ENCODE peak calls at places on chromosomes 11 and 22, in six cellular contexts. K, B, Q, O, W and G are unnamed samples.

GRCh38 chr11:125402436-125402835 is 93.6 kb downstream of the FEZ1 start:
- DNase-seq in K (no peak), B (peak; percentile 19), Q (peak; percentile 73), O (no peak), W (no peak), G (no peak)

GRCh38 chr11:67032830-67033555 is 10.1 kb downstream of the SYT12 start:
- DNase-seq in K (no peak), B (peak; percentile 26), Q (peak; percentile 94), O (no peak), W (no peak), G (no peak)

GRCh38 chr22:49517211-49517610 is 310.5 kb downstream of the BRD1 start:
- DNase-seq in K (no peak), B (no peak), Q (no peak), O (no peak), W (no peak), G (no peak)

GRCh38 chr11:15434529-15434928 is 319.8 kb downstream of the INSC start:
- DNase-seq in K (no peak), B (no peak), Q (no peak), O (no peak), W (no peak), G (no peak)

GRCh38 chr22:24327827-24328226 is 57.2 kb downstream of the SPECC1L start:
- DNase-seq in K (peak; percentile 20), B (no peak), Q (no peak), O (no peak), W (no peak), G (no peak)

GRCh38 chr11:126112547-126112946 is 49.9 kb upstream of the CDON start:
- DNase-seq in K (no peak), B (no peak), Q (no peak), O (no peak), W (no peak), G (no peak)

GRCh38 chr11:105935791-105936190 is 86.2 kb downstream of the MSANTD4 start:
- DNase-seq in K (peak; percentile 21), B (peak; percentile 78), Q (peak; percentile 69), O (no peak), W (peak; percentile 5), G (no peak)

GRCh38 chr22:25402501-25403283 is 161.8 kb upstream of the GRK3 start:
- DNase-seq in K (no peak), B (no peak), Q (peak; percentile 74), O (no peak), W (no peak), G (no peak)

GRCh38 chr11:84671325-84672019 is 955.7 kb downstream of the DLG2 start:
- DNase-seq in K (no peak), B (no peak), Q (no peak), O (no peak), W (no peak), G (no peak)

GRCh38 chr11:63567044-63567840 is 4.1 kb upstream of the PLAAT2 start:
- DNase-seq in K (peak; percentile 49), B (peak; percentile 41), Q (peak; percentile 94), O (peak; percentile 67), W (no peak), G (peak; percentile 85)

GRCh38 chr22:37079668-37080171 is 28.2 kb downstream of the KCTD17 start:
- DNase-seq in K (no peak), B (peak; percentile 55), Q (peak; percentile 62), O (no peak), W (no peak), G (no peak)

GRCh38 chr11:108929241-108929640 is 264.4 kb downstream of the DDX10 start:
- DNase-seq in K (no peak), B (peak; percentile 82), Q (peak; percentile 98), O (no peak), W (no peak), G (no peak)

GRCh38 chr11:2538951-2539735 is 94.3 kb downstream of the KCNQ1 start:
- DNase-seq in K (no peak), B (no peak), Q (no peak), O (no peak), W (no peak), G (no peak)

GRCh38 chr22:33166206-33166605 is 108.0 kb upstream of the SYN3 start:
- DNase-seq in K (peak; percentile 62), B (no peak), Q (no peak), O (no peak), W (no peak), G (peak; percentile 55)

GRCh38 chr11:84909740-84910139 is 717.4 kb downstream of the DLG2 start:
- DNase-seq in K (peak; percentile 45), B (no peak), Q (no peak), O (no peak), W (peak; percentile 41), G (no peak)

GRCh38 chr11:18392434-18393321 is 1.7 kb upstream of the LDHA start:
- DNase-seq in K (peak; percentile 12), B (no peak), Q (peak; percentile 14), O (no peak), W (no peak), G (no peak)

GRCh38 chr11:43573233-43573632 is 107.3 kb upstream of the HSD17B12 start:
- DNase-seq in K (peak; percentile 82), B (no peak), Q (no peak), O (peak; percentile 45), W (peak; percentile 79), G (peak; percentile 51)

GRCh38 chr11:109421981-109422590 is at the start of gene C11orf87:
- DNase-seq in K (peak; percentile 77), B (no peak), Q (peak; percentile 35), O (no peak), W (peak; percentile 78), G (no peak)

GRCh38 chr22:30191049-30191701 is 55.4 kb downstream of the LIF start:
- DNase-seq in K (no peak), B (no peak), Q (peak; percentile 69), O (no peak), W (no peak), G (no peak)

GRCh38 chr11:99884750-99885149 is 802.3 kb upstream of the ARHGAP42 start:
- DNase-seq in K (peak; percentile 25), B (no peak), Q (no peak), O (no peak), W (no peak), G (no peak)

GRCh38 chr11:73314121-73314948 is 6.3 kb downstream of the ARHGEF17 start:
- DNase-seq in K (peak; percentile 50), B (no peak), Q (peak; percentile 80), O (peak; percentile 59), W (peak; percentile 47), G (peak; percentile 29)

GRCh38 chr11:55624531-55624930 is 10.4 kb upstream of the OR4P4 start:
- DNase-seq in K (no peak), B (no peak), Q (no peak), O (no peak), W (no peak), G (no peak)

GRCh38 chr22:46082633-46083032 is 67.7 kb upstream of the PPARA start:
- DNase-seq in K (no peak), B (no peak), Q (no peak), O (no peak), W (no peak), G (no peak)

GRCh38 chr11:57940044-57940781 is 83.5 kb upstream of the OR9Q1 start:
- DNase-seq in K (no peak), B (no peak), Q (no peak), O (no peak), W (no peak), G (no peak)

GRCh38 chr11:133157180-133157579 is 375.1 kb downstream of the OPCML start:
- DNase-seq in K (peak; percentile 80), B (no peak), Q (no peak), O (no peak), W (peak; percentile 68), G (no peak)

DNA sequence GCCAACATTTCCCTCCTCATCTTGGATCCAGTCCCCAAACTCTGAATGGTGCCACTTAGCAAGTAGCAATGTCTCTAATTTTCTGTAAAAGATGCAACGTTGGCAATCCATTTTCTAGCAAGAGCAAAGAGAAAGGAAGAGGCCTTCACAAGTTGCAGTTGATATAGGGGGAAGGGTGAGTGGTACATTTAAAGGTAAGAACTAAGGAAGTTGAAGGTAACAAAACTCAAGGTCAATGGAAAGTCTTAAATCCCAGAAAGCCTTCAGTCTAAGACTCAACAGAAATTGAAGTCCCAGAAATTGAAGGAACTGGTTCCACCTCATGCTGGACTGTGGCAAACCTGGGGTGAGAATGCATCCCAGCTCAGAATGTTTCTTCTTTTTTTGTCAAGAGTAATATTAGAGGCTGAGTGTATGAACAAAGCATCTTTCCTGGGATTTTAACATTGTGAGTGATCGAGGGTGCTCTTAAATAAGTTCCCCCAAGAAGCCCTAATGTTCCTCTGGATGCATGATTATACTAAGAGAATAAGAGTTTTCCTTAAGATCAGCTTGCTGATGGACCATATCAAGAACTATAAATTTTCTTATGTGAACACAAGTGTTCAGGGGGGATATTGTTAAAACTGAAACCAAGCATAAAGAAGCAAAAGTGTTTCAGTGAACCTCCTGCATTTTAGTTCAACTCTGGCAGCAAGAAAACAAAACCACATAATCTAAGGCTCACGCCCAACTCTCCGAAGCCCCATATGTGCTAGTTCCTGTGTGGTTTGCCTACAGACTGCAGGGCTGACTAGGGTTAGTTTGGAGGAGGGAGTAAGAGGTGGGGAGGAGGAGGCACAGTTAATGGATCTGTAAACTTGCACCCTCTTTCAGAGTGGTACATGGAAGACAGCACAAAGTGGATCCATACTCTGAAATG is at the start of gene GRAP2:
- DNase-seq in K (no peak), B (no peak), Q (no peak), O (no peak), W (no peak), G (peak; percentile 30)
- H3K4me3 ChIP-seq in K (no peak within 1 kb of the TSS), B (no peak within 1 kb of the TSS), Q (no peak within 1 kb of the TSS), O (peak within 1 kb of the TSS; percentile 32), W (no peak within 1 kb of the TSS), G (peak within 1 kb of the TSS; percentile 1)

DNA sequence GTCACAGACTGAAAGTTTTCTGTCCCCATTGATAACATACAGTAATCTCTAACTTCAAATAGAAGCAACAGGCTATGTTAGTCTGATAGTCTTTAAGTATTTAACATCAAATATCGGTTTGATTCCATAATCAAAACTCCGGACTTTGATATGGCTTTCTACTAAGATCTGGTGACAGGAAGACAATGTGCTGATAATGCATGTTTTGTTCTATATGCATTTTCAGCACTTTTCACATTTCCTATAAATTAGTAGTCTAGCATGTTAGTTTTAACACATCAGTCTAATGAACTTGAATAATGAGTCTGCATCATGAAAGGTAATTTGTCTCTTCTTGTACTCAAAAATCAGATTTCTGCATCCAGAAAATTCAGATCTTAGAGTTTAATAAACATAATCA is 252.7 kb downstream of the SBF2 start:
- DNase-seq in K (no peak), B (no peak), Q (no peak), O (no peak), W (no peak), G (no peak)
- H3K79me2 ChIP-seq in K (peaks cover 6% of the 10 kb centered on the region), B (no peaks in the 10 kb centered on the region), Q (no peaks in the 10 kb centered on the region), O (no peaks in the 10 kb centered on the region), W (peaks cover 26% of the 10 kb centered on the region), G (no peaks in the 10 kb centered on the region)

GRCh38 chr11:706957-707816 is 1.2 kb downstream of the EPS8L2 start:
- DNase-seq in K (peak; percentile 62), B (no peak), Q (peak; percentile 29), O (peak; percentile 56), W (peak; percentile 32), G (no peak)
- H3K4me3 ChIP-seq in K (peak overlapping the region; percentile 65), B (no peak overlapping the region), Q (peak overlapping the region; percentile 72), O (peak overlapping the region; percentile 39), W (peak overlapping the region; percentile 48), G (no peak overlapping the region)

DNA sequence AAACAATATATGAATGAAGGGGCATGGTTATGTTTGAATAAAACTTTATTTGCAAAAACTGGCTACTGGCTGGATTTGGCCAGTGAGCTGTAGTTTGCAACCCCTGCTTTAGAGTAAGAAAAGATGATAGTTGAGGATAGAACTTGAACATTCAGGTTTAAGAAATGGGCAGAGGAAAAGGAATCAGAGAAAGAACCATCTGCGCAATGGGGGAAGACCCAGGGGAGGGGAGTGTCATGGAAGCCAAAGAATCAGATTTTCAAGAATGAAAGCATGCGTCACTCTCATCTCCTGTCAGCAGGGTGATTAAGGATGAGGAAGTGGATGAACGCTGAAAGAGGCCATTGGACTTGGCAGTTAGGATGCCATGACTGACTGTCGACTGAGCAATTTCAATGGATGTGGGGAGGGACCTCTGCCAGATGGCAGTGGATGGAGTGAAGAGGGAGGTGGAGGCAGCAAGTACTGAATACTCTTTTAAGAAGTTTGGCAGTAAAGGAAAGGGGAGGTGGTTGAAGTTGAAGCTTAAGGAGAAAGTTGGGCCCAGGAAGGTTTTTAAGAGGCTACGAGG is 21.2 kb downstream of the FAT3 start:
- DNase-seq in K (no peak), B (no peak), Q (no peak), O (no peak), W (no peak), G (no peak)
- H3K79me2 ChIP-seq in K (peaks cover 100% of the 10 kb centered on the region), B (no peaks in the 10 kb centered on the region), Q (no peaks in the 10 kb centered on the region), O (no peaks in the 10 kb centered on the region), W (peaks cover 10% of the 10 kb centered on the region), G (no peaks in the 10 kb centered on the region)